ENCODE peak calls at places on chromosomes 16 and 17, in ten cellular contexts. N is adipocyte; F is nephron progenitor cell; H is germinal center; T is D341Med; B is sciatic nerve; X is cardiac fibroblast; S is activated CD4-positive, alpha-beta T cell treated with anti-CD3 and anti-CD28 coated beads, Interleukin-2, amount 50 U/mL, for 1 hour; G is HTR-8/SVneo; Q is CD8-positive, alpha-beta memory T cell. J is an unnamed sample.

GRCh38 chr16:75244844-75245758 is 6.3 kb downstream of the BCAR1 start:
- DNase-seq in N (peak), F (peak), H (no peak), T (no peak), B (peak), X (peak), S (no peak), G (peak), Q (no peak), J (no peak)

GRCh38 chr16:70395345-70395901 is 43.5 kb downstream of the ST3GAL2 start:
- DNase-seq in N (peak), F (peak), H (peak), T (peak), B (peak), X (peak), S (peak), G (peak), Q (peak), J (no peak)

GRCh38 chr17:74873874-74874614 is 1.2 kb upstream of the FDXR start:
- DNase-seq in N (no peak), F (no peak), H (no peak), T (no peak), B (no peak), X (no peak), S (no peak), G (peak), Q (no peak), J (no peak)

GRCh38 chr17:60502145-60502544 is 23.9 kb downstream of the APPBP2 start:
- DNase-seq in N (no peak), F (no peak), H (no peak), T (no peak), B (no peak), X (no peak), S (no peak), G (no peak), Q (no peak), J (no peak)

GRCh38 chr17:50916026-50916707 is 50.0 kb upstream of the TOB1 start:
- DNase-seq in N (no peak), F (no peak), H (no peak), T (no peak), B (no peak), X (no peak), S (no peak), G (no peak), Q (no peak), J (no peak)

GRCh38 chr17:55513885-55514590 is 2.8 kb upstream of the SMIM36 start:
- DNase-seq in N (peak), F (peak), H (peak), T (peak), B (peak), X (peak), S (peak), G (peak), Q (peak), J (peak)

GRCh38 chr16:10754941-10755340 is 11.3 kb downstream of the NUBP1 start:
- DNase-seq in N (peak), F (no peak), H (no peak), T (no peak), B (no peak), X (peak), S (no peak), G (peak), Q (no peak), J (no peak)

GRCh38 chr17:32443827-32444300 is 446 bp upstream of the PSMD11 start:
- DNase-seq in N (no peak), F (no peak), H (no peak), T (no peak), B (no peak), X (no peak), S (no peak), G (no peak), Q (no peak), J (no peak)

GRCh38 chr17:27996157-27997043 is 46.1 kb upstream of the NLK start:
- DNase-seq in N (no peak), F (no peak), H (no peak), T (peak), B (no peak), X (no peak), S (no peak), G (no peak), Q (no peak), J (no peak)

GRCh38 chr17:3838206-3838605 is 7.8 kb downstream of the NCBP3 start:
- DNase-seq in N (no peak), F (no peak), H (no peak), T (no peak), B (no peak), X (no peak), S (no peak), G (no peak), Q (no peak), J (no peak)

GRCh38 chr17:1518410-1518809 is 2.0 kb upstream of the INPP5K start:
- DNase-seq in N (no peak), F (no peak), H (no peak), T (no peak), B (no peak), X (no peak), S (no peak), G (no peak), Q (no peak), J (no peak)

GRCh38 chr17:76544123-76544915 is 4.5 kb downstream of the PRCD start:
- DNase-seq in N (no peak), F (peak), H (no peak), T (no peak), B (no peak), X (no peak), S (no peak), G (no peak), Q (no peak), J (no peak)